ENCODE peak calls at places on chromosomes 13 and 19, in eight cellular contexts. T is fibroblast of lung, J is HCT116, X is ascending aorta, S is keratinocyte, M is K562, G is mucosa of descending colon, N is GM23338. W is an unnamed sample. For H3K36me3, the result is how much of the 10 kb centered on the place peaks cover.

GRCh38 chr19:53455828-53456227 is 11.7 kb upstream of the ZNF813 start:
- DNase-seq in T (no peak), J (no peak), X (no peak), S (no peak), M (no peak), G (no peak), N (no peak), W (no peak)

GRCh38 chr13:34349091-34349722 is 531.3 kb downstream of the RFC3 start:
- DNase-seq in T (peak), J (no peak), X (no peak), S (no peak), M (no peak), G (no peak), N (no peak), W (peak)

GRCh38 chr19:47240561-47240960 is 9.6 kb upstream of the BBC3 start:
- DNase-seq in T (no peak), J (no peak), X (no peak), S (no peak), M (no peak), G (no peak), N (no peak), W (no peak)

GRCh38 chr19:49513746-49514118 is 1.3 kb downstream of the FCGRT start:
- DNase-seq in T (no peak), J (no peak), X (no peak), S (no peak), M (no peak), G (peak), N (no peak), W (no peak)

GRCh38 chr19:49497790-49498106 is 1.5 kb downstream of the RPS11 start:
- DNase-seq in T (no peak), J (no peak), X (no peak), S (no peak), M (no peak), G (no peak), N (no peak), W (no peak)

GRCh38 chr13:35472308-35473008 is 4.0 kb downstream of the MAB21L1 start:
- DNase-seq in T (no peak), J (no peak), X (no peak), S (no peak), M (no peak), G (no peak), N (peak), W (no peak)

GRCh38 chr13:33351324-33351723 is 65.8 kb upstream of the STARD13 start:
- DNase-seq in T (peak), J (peak), X (no peak), S (no peak), M (no peak), G (no peak), N (no peak), W (peak)

GRCh38 chr13:42318570-42318969 is 46.6 kb downstream of the AKAP11 start:
- DNase-seq in T (no peak), J (no peak), X (no peak), S (no peak), M (no peak), G (no peak), N (no peak), W (no peak)

GRCh38 chr19:54469496-54469934 is 3.6 kb downstream of the CDC42EP5 start:
- DNase-seq in T (no peak), J (no peak), X (no peak), S (no peak), M (peak), G (peak), N (no peak), W (no peak)

GRCh38 chr13:98285317-98285716 is 108.2 kb upstream of the RNF113B start:
- DNase-seq in T (peak), J (no peak), X (no peak), S (no peak), M (no peak), G (no peak), N (no peak), W (no peak)

GRCh38 chr13:113836917-113837553 is 26.8 kb downstream of the GAS6 start:
- DNase-seq in T (peak), J (peak), X (no peak), S (peak), M (no peak), G (no peak), N (no peak), W (no peak)

GRCh38 chr13:94968040-94968756 is 255.9 kb upstream of the SOX21 start:
- DNase-seq in T (peak), J (no peak), X (no peak), S (no peak), M (no peak), G (no peak), N (peak), W (no peak)

GRCh38 chr13:25153736-25154135 is 18.4 kb downstream of the AMER2 start:
- DNase-seq in T (no peak), J (no peak), X (no peak), S (no peak), M (no peak), G (no peak), N (peak), W (no peak)

GRCh38 chr19:19053508-19054314 is 10.1 kb upstream of the SLC25A42 start:
- DNase-seq in T (no peak), J (peak), X (no peak), S (no peak), M (peak), G (peak), N (peak), W (no peak)

GRCh38 chr19:45475537-45476348 is 7.9 kb downstream of the FOSB start:
- DNase-seq in T (no peak), J (no peak), X (no peak), S (no peak), M (no peak), G (no peak), N (no peak), W (no peak)

GRCh38 chr19:34254552-34255432 is at the start of gene GARRE1:
- DNase-seq in T (peak), J (no peak), X (no peak), S (no peak), M (peak), G (peak), N (peak), W (no peak)

GRCh38 chr13:63107163-63107935 is 1691.7 kb upstream of the PCDH20 start:
- DNase-seq in T (peak), J (no peak), X (no peak), S (no peak), M (no peak), G (no peak), N (no peak), W (peak)

GRCh38 chr19:12777217-12778019 is 2.1 kb upstream of the HOOK2 start:
- DNase-seq in T (peak), J (no peak), X (peak), S (no peak), M (peak), G (peak), N (peak), W (no peak)

GRCh38 chr19:30596268-30596667 is 224.1 kb downstream of the ZNF536 start:
- DNase-seq in T (no peak), J (no peak), X (no peak), S (no peak), M (no peak), G (no peak), N (no peak), W (no peak)

GRCh38 chr13:23140492-23140891 is 40.3 kb upstream of the SGCG start:
- DNase-seq in T (no peak), J (no peak), X (no peak), S (no peak), M (no peak), G (no peak), N (no peak), W (no peak)

GRCh38 chr19:54136086-54136863 is 1.3 kb upstream of the CNOT3 start:
- DNase-seq in T (peak), J (no peak), X (no peak), S (no peak), M (peak), G (no peak), N (peak), W (no peak)

GRCh38 chr19:54341295-54341694 is 2.3 kb upstream of the LILRA4 start:
- DNase-seq in T (no peak), J (no peak), X (no peak), S (no peak), M (peak), G (no peak), N (peak), W (no peak)

GRCh38 chr13:114157869-114158495 is 21.1 kb upstream of the CFAP97D2 start:
- DNase-seq in T (no peak), J (no peak), X (no peak), S (no peak), M (no peak), G (peak), N (no peak), W (no peak)

GRCh38 chr13:27036236-27036981 is 135.2 kb downstream of the USP12 start:
- DNase-seq in T (no peak), J (peak), X (no peak), S (no peak), M (no peak), G (no peak), N (no peak), W (no peak)

GRCh38 chr19:52034051-52034728 is 6.0 kb upstream of the ZNF614 start:
- DNase-seq in T (peak), J (no peak), X (no peak), S (no peak), M (no peak), G (no peak), N (no peak), W (no peak)

DNA sequence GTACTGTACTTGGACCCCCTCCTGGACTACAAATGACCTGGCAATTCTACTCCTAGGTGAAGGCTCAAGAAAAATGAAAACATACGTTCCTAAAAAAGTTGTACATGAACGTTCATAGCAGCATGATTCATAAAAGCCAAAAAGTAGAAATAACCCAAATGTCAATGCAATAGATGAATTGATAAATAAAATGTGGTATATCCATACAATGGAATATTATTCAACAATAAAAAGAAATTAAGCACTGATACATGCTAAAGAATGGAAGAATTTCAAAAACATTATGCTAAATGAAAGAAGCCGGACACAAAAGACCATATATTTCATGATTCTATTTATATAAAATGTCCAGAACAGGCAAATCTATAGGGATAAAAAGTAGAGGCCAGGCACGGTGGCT is 9.5 kb downstream of the ZNF432 start:
- DNase-seq in T (no peak), J (no peak), X (no peak), S (no peak), M (no peak), G (no peak), N (no peak), W (no peak)
- H3K36me3 ChIP-seq in T (under half), J (under half), X (half or more), S (under half), M (under half), G (under half), N (under half), W (under half)

GRCh38 chr13:46614582-46614981 is 61.6 kb downstream of the LRCH1 start:
- DNase-seq in T (peak), J (no peak), X (no peak), S (no peak), M (no peak), G (no peak), N (no peak), W (no peak)
- TF ChIP-seq CTCF in T (peak), J (no peak), X (no peak), S (no peak), M (no peak), G (no peak), N (no peak), W (no peak)

DNA sequence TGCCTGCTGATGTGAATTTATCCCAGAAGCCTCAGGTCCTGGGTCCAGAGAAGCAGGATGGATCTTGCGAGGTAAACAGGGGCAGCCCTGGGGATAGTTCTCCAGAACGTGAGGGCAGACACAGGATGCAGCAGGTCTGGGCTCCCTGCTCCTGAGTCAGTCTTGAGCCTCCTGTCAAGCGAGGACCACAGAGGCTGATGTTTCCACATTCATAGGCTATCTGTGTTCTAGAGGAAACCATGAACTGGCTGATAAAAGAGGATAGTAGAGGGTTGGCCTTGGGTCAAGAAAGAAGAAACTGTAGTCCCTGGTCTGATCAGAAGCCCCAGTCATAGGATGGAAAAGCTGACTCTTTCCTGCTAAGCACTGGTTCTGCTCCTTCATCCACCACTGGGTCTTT is 2.2 kb downstream of the ZNF175 start:
- DNase-seq in T (peak), J (no peak), X (no peak), S (no peak), M (peak), G (no peak), N (no peak), W (no peak)
- H3K4me3 ChIP-seq in T (no peak), J (no peak), X (no peak), S (no peak), M (peak), G (no peak), N (no peak), W (no peak)

GRCh38 chr19:2762783-2763496 is 20.1 kb downstream of the SGTA start:
- DNase-seq in T (no peak), J (no peak), X (no peak), S (no peak), M (no peak), G (no peak), N (no peak), W (no peak)

GRCh38 chr19:2759965-2760364 is 20.1 kb upstream of the SLC39A3 start:
- DNase-seq in T (no peak), J (no peak), X (no peak), S (no peak), M (no peak), G (no peak), N (no peak), W (no peak)

GRCh38 chr19:2761876-2762782 is 20.9 kb downstream of the SGTA start:
- DNase-seq in T (no peak), J (no peak), X (no peak), S (no peak), M (no peak), G (no peak), N (no peak), W (no peak)

GRCh38 chr19:2759392-2759791 is 19.6 kb upstream of the SLC39A3 start:
- DNase-seq in T (no peak), J (no peak), X (no peak), S (no peak), M (no peak), G (no peak), N (no peak), W (no peak)

DNA sequence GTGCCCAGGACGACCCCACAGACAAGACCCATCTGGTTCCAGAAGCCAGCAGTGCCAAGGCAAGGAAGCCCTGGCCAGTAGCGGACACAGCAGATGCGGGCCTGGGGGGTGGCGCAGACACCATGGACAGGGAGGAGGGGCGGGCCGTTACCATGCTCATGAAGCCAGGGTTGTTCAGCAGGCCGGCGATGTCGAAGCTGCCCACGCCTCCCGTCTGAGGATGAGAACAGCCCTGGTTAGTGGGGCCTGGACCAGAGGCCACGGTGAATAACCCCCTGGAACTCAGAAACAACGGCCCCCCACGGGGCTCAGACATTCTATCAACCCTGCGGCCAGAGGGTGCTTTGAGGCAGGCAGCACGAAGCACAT is 21.5 kb upstream of the SLC39A3 start:
- DNase-seq in T (no peak), J (no peak), X (no peak), S (no peak), M (no peak), G (no peak), N (no peak), W (no peak)
- H3K36me3 ChIP-seq in T (under half), J (half or more), X (half or more), S (under half), M (half or more), G (under half), N (under half), W (under half)

W was measured in kidney epithelial cell.